ENCODE peak calls at places on chromosome 7, in five cellular contexts. K is neural progenitor cell, V is hepatocyte, C is PC-3, N is PC-9. Y is an unnamed sample.

GRCh38 chr7:87001214-87001613 is 58.2 kb downstream of the ELAPOR2 start:
- DNase-seq in N (no peak), K (no peak), V (peak), C (peak), Y (no peak)

GRCh38 chr7:6512892-6513291 is 38.4 kb downstream of the GRID2IP start:
- DNase-seq in V (no peak), N (no peak), K (no peak), C (no peak), Y (no peak)

GRCh38 chr7:32591938-32592337 is 96.6 kb downstream of the AVL9 start:
- DNase-seq in C (no peak), K (no peak), V (no peak), N (no peak), Y (no peak)

GRCh38 chr7:94355389-94355788 is 39.3 kb upstream of the COL1A2 start:
- DNase-seq in V (peak), N (no peak), K (no peak), C (no peak), Y (no peak)

GRCh38 chr7:38506756-38507155 is 124.4 kb downstream of the AMPH start:
- DNase-seq in N (no peak), V (no peak), C (no peak), K (no peak), Y (no peak)

GRCh38 chr7:54663186-54663585 is 95.8 kb downstream of the SEC61G start:
- DNase-seq in K (no peak), N (no peak), C (no peak), V (no peak), Y (no peak)

GRCh38 chr7:150322114-150322832 is 882 bp upstream of the LRRC61 start:
- DNase-seq in K (no peak), V (no peak), N (peak), C (no peak), Y (no peak)

GRCh38 chr7:19403691-19404090 is 258.5 kb upstream of the FERD3L start:
- DNase-seq in N (no peak), K (no peak), C (peak), V (no peak), Y (no peak)

GRCh38 chr7:94160719-94161435 is 156.7 kb upstream of the BET1 start:
- DNase-seq in V (no peak), K (no peak), N (no peak), C (no peak), Y (no peak)

GRCh38 chr7:137847418-137848050 is 760 bp upstream of the DGKI start:
- DNase-seq in N (no peak), K (peak), V (peak), C (no peak), Y (no peak)

GRCh38 chr7:45082031-45082830 is 6.5 kb downstream of the NACAD start:
- DNase-seq in K (no peak), V (no peak), N (no peak), C (no peak), Y (no peak)

GRCh38 chr7:76300210-76300731 is 2.2 kb upstream of the HSPB1 start:
- DNase-seq in V (peak), C (peak), K (no peak), N (peak), Y (peak)

GRCh38 chr7:98251251-98251843 is 685 bp downstream of the TECPR1 start:
- DNase-seq in V (no peak), N (no peak), C (no peak), K (no peak), Y (no peak)

GRCh38 chr7:19674266-19674960 is 34.4 kb downstream of the POLR1F start:
- DNase-seq in N (no peak), V (no peak), C (no peak), K (peak), Y (no peak)

GRCh38 chr7:25802473-25802872 is 349.5 kb upstream of the NFE2L3 start:
- DNase-seq in K (no peak), N (no peak), V (no peak), C (no peak), Y (no peak)

GRCh38 chr7:113331155-113331898 is 213.0 kb upstream of the SMIM30 start:
- DNase-seq in V (peak), C (no peak), K (peak), N (no peak), Y (no peak)

GRCh38 chr7:22477262-22477661 is 22.7 kb downstream of the STEAP1B start:
- DNase-seq in V (no peak), K (no peak), N (no peak), C (no peak), Y (no peak)

GRCh38 chr7:64888901-64889685 is 14.0 kb upstream of the ZNF273 start:
- DNase-seq in C (no peak), V (no peak), K (peak), N (peak), Y (no peak)

GRCh38 chr7:127822822-127823508 is 171.0 kb downstream of the SND1 start:
- DNase-seq in K (no peak), V (peak), N (peak), C (peak), Y (no peak)

GRCh38 chr7:128410092-128410665 is 397 bp upstream of the IMPDH1 start:
- DNase-seq in N (peak), C (peak), V (peak), K (peak), Y (no peak)

GRCh38 chr7:17530741-17531417 is 232.4 kb downstream of the AHR start:
- DNase-seq in K (peak), V (no peak), N (no peak), C (peak), Y (no peak)

GRCh38 chr7:17530249-17530648 is 231.8 kb downstream of the AHR start:
- DNase-seq in C (no peak), K (no peak), N (no peak), V (peak), Y (no peak)

GRCh38 chr7:17535776-17536175 is 237.3 kb downstream of the AHR start:
- DNase-seq in K (no peak), V (no peak), N (no peak), C (no peak), Y (no peak)

GRCh38 chr7:17534348-17534747 is 235.9 kb downstream of the AHR start:
- DNase-seq in V (no peak), C (no peak), K (no peak), N (no peak), Y (no peak)

GRCh38 chr7:17532861-17533404 is 234.5 kb downstream of the AHR start:
- DNase-seq in N (peak), V (no peak), C (peak), K (no peak), Y (peak)
- TF ChIP-seq EZH2 in N (no peak), V (no peak), C (no peak), K (no peak), Y (no peak)

DNA sequence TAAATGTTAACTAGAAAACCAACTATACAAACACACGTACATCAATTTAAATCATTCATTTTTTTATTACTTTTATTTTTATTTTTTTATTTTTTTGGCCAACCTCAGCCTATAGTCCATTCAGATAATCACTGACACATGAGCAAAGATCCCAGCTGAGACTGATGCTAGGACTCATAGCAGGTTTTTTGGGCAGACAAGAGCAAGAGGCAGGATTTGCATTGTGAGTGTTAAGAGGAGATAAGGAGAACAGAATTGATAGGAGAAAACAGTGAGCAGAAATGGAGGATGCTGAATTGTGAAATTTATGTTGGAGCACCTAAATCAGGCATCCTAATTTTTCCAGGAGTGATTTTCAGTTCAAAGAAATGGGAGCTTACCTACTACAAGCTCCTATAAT is 240.3 kb downstream of the SEMA3D start:
- DNase-seq in K (no peak), V (no peak), C (no peak), N (no peak), Y (no peak)
- H3K27ac ChIP-seq in K (no peak), V (no peak), C (no peak), N (no peak), Y (no peak)

GRCh38 chr7:27101906-27102577 is 441 bp downstream of the HOXA2 start:
- DNase-seq in N (no peak), C (no peak), V (no peak), K (peak), Y (no peak)
- TF ChIP-seq EZH2 in N (no peak), C (no peak), V (peak), K (peak), Y (no peak)

DNA sequence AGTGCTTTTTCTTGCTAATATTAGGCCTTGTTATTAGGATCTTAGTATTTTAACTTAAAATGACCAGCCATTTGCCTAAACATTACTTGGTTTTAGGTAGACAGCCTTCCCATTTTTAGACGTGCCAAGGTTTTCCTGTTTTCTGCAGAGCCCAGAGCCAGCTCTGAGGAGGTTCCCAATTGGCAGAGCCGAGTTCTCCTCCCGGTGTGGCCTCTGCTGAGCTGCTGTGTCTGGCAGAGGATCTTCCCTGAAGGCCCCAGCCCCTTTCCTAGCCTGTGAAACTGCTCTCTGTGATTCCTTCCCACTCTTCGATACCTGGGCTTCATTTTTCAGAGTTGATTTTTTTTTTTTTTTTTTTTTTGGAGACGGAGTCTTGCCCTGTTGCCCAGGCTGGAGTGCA is 91.4 kb downstream of the EEPD1 start:
- DNase-seq in K (no peak), N (no peak), V (no peak), C (no peak), Y (no peak)
- H3K27ac ChIP-seq in K (no peak), N (no peak), V (no peak), C (no peak), Y (no peak)

GRCh38 chr7:20798081-20798693 is 11.5 kb upstream of the SP8 start:
- DNase-seq in C (peak), V (peak), K (peak), N (peak), Y (no peak)
- TF ChIP-seq EZH2 in C (peak), V (peak), K (no peak), N (no peak), Y (no peak)

DNA sequence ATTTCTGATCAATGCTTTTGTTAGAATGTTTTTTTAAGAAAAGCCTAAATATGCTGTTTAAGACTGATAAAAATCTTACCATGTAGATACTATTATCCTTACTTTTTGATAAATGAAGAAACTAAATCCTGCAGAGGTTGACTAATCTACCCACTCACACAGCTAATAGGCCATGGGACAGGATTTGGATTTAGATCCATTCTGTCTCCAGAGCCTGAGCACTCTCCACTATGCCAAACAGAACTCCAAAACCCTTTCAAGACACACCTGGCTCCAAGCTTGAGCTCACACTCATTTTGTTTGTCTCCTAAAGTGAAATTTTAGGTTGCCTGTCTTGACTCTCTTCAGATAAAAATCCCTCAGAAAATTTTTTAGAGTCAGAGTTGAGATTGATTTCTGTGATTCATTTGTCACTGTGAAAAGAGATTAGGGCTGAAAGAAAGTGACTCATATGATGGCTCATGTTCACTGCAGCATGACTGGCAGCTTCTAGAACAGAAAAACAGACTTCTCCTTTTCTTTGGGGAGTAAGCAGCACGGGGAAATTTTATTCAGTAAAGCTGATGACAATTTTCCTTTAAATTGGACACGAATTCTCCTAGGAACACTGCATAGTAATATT is 132.3 kb upstream of the POT1 start:
- DNase-seq in N (peak), C (peak), V (peak), K (peak), Y (peak)
- H3K27ac ChIP-seq in N (peak), C (peak), V (peak), K (no peak), Y (no peak)

DNA sequence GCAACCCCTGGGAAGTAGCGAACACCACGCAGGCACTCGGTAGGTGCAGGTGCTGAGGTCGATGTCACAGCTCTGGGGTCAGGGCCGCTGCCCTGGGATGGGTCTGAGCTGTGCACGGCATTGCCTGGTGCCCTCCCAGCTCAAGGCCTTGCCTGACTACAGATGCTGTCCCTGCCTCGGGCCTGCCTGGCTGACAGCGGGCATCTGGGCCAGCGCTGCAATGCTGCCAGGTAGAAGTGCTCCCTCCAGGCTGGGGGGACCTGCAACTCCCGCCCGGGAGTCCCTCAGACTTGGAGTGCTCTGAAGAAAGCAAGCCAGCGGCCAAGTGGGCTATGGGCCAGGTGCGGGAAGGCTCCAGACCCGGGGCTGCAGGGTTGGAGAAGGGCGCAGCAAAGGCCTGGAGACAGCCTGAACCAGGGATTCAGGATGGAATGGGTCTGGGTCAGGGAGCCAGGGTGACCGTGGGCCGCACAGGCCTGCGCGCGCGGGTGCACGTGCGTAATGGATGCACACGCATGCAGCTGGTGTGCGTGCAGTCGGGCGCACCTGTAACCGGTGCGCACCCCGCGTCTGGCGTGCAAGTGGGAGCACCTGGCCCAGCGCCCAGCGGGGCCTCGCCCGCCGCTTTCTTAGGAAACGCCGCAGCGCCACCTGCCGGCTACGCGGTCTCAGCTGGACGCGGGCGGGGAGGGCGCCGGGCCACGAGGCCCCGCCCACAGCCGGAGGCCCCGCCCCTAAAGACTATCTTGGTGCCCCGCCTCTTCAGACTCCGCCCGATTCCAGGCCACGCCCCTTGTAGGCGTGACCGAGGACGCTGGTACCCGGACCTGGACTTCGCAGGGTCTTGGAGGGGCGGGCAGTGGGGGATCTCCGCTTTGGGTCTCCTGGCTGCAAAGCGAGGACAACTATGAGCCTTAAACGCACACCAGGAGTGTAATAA is 46.7 kb downstream of the MICALL2 start:
- DNase-seq in N (peak), V (peak), K (peak), C (peak), Y (peak)
- TF ChIP-seq EZH2 in N (no peak), V (no peak), K (peak), C (no peak), Y (no peak)

GRCh38 chr7:104936546-104936945 is 77.5 kb upstream of the KMT2E start:
- DNase-seq in K (no peak), C (no peak), N (no peak), V (no peak), Y (no peak)
- H3K27ac ChIP-seq in K (no peak), C (no peak), N (no peak), V (no peak), Y (no peak)

DNA sequence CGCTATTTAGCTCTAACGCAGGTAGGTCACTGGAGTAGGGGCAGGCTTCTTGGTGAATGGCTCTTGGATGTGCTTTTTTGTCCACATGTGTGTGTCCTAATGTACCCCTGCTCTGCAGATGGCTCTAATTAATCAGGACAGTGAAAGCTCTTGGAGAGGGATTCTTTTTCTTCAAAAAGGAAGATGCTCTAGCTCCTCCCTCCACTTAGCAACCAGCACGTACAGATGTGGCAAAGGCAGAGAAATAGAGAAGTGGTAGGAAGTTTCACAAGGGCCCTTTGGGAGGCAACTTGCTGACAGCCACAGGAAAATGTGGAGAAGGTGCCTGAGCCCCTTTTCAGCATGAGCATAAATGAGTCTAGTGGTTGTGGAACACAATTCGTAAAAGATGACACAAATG is 221.7 kb downstream of the PLXNA4 start:
- DNase-seq in C (no peak), K (no peak), V (no peak), N (no peak), Y (no peak)
- TF ChIP-seq EZH2 in C (no peak), K (no peak), V (no peak), N (no peak), Y (no peak)

Y was measured in keratinocyte.